ENCODE peak calls at places on chromosomes 16 and 17, in four cellular contexts. One of them, this sample, is unnamed.

GRCh38 chr16:59192551-59193199 is 458.6 kb upstream of the GOT2 start:
- DNase-seq in HepG2: peak
- DNase-seq in HCT116: no peak
- DNase-seq in effector memory CD4-positive, alpha-beta T cell: no peak
- DNase-seq in this sample: peak

GRCh38 chr17:72099919-72100318 is 20.9 kb upstream of the SOX9 start:
- DNase-seq in effector memory CD4-positive, alpha-beta T cell: no peak
- DNase-seq in HCT116: no peak
- DNase-seq in HepG2: no peak
- DNase-seq in this sample: no peak

GRCh38 chr16:25108054-25108453 is 3.5 kb upstream of the LCMT1 start:
- DNase-seq in HCT116: no peak
- DNase-seq in effector memory CD4-positive, alpha-beta T cell: no peak
- DNase-seq in HepG2: peak
- DNase-seq in this sample: peak

GRCh38 chr17:45906927-45907622 is 12.7 kb downstream of the MAPT start:
- DNase-seq in effector memory CD4-positive, alpha-beta T cell: no peak
- DNase-seq in HepG2: no peak
- DNase-seq in HCT116: no peak
- DNase-seq in this sample: no peak

GRCh38 chr16:4244254-4244812 is 2.5 kb upstream of the SRL start:
- DNase-seq in effector memory CD4-positive, alpha-beta T cell: no peak
- DNase-seq in HCT116: no peak
- DNase-seq in HepG2: no peak
- DNase-seq in this sample: peak

GRCh38 chr16:28189237-28189636 is 22.5 kb downstream of the XPO6 start:
- DNase-seq in HepG2: no peak
- DNase-seq in HCT116: no peak
- DNase-seq in effector memory CD4-positive, alpha-beta T cell: no peak
- DNase-seq in this sample: peak

GRCh38 chr17:38925263-38925995 is at the start of gene LASP1NB:
- DNase-seq in HCT116: no peak
- DNase-seq in HepG2: no peak
- DNase-seq in effector memory CD4-positive, alpha-beta T cell: no peak
- DNase-seq in this sample: peak

GRCh38 chr16:77767826-77768225 is 20.5 kb upstream of the VAT1L start:
- DNase-seq in effector memory CD4-positive, alpha-beta T cell: no peak
- DNase-seq in HepG2: no peak
- DNase-seq in HCT116: no peak
- DNase-seq in this sample: no peak

GRCh38 chr17:59837362-59838195 is 55.2 kb downstream of the TUBD1 start:
- DNase-seq in HepG2: peak
- DNase-seq in effector memory CD4-positive, alpha-beta T cell: peak
- DNase-seq in HCT116: peak
- DNase-seq in this sample: peak

GRCh38 chr16:75099738-75100615 is 16.6 kb downstream of the LDHD start:
- DNase-seq in HepG2: no peak
- DNase-seq in HCT116: no peak
- DNase-seq in effector memory CD4-positive, alpha-beta T cell: no peak
- DNase-seq in this sample: no peak

GRCh38 chr17:78583091-78583490 is 5.9 kb upstream of the DNAH17 start:
- DNase-seq in effector memory CD4-positive, alpha-beta T cell: no peak
- DNase-seq in HepG2: no peak
- DNase-seq in HCT116: peak
- DNase-seq in this sample: peak

GRCh38 chr17:42287305-42288077 is 807 bp upstream of the STAT5A start:
- DNase-seq in effector memory CD4-positive, alpha-beta T cell: no peak
- DNase-seq in HepG2: no peak
- DNase-seq in HCT116: no peak
- DNase-seq in this sample: no peak

GRCh38 chr17:8462564-8462963 is 26.9 kb downstream of the NDEL1 start:
- DNase-seq in HepG2: no peak
- DNase-seq in effector memory CD4-positive, alpha-beta T cell: no peak
- DNase-seq in HCT116: no peak
- DNase-seq in this sample: no peak

GRCh38 chr16:25699069-25699468 is 7.3 kb downstream of the HS3ST4 start:
- DNase-seq in HCT116: no peak
- DNase-seq in effector memory CD4-positive, alpha-beta T cell: no peak
- DNase-seq in HepG2: no peak
- DNase-seq in this sample: no peak

GRCh38 chr17:2084766-2085647 is 30.1 kb downstream of the HIC1 start:
- DNase-seq in HCT116: no peak
- DNase-seq in HepG2: peak
- DNase-seq in effector memory CD4-positive, alpha-beta T cell: no peak
- DNase-seq in this sample: peak

GRCh38 chr16:12747261-12747660 is 56.4 kb downstream of the CPPED1 start:
- DNase-seq in HepG2: no peak
- DNase-seq in HCT116: no peak
- DNase-seq in effector memory CD4-positive, alpha-beta T cell: no peak
- DNase-seq in this sample: no peak

GRCh38 chr17:49680314-49680713 is 2.4 kb upstream of the SPOP start:
- DNase-seq in effector memory CD4-positive, alpha-beta T cell: no peak
- DNase-seq in HCT116: no peak
- DNase-seq in HepG2: no peak
- DNase-seq in this sample: no peak

GRCh38 chr17:33521784-33522183 is 228.7 kb upstream of the ASIC2 start:
- DNase-seq in HCT116: no peak
- DNase-seq in HepG2: no peak
- DNase-seq in effector memory CD4-positive, alpha-beta T cell: no peak
- DNase-seq in this sample: peak

GRCh38 chr17:17384961-17385360 is 81.8 kb downstream of the NT5M start:
- DNase-seq in HCT116: no peak
- DNase-seq in effector memory CD4-positive, alpha-beta T cell: no peak
- DNase-seq in HepG2: no peak
- DNase-seq in this sample: no peak

GRCh38 chr16:17509194-17509593 is 38.4 kb upstream of the XYLT1 start:
- DNase-seq in HCT116: no peak
- DNase-seq in effector memory CD4-positive, alpha-beta T cell: no peak
- DNase-seq in HepG2: no peak
- DNase-seq in this sample: no peak

GRCh38 chr16:17508303-17508702 is 37.5 kb upstream of the XYLT1 start:
- DNase-seq in effector memory CD4-positive, alpha-beta T cell: no peak
- DNase-seq in HCT116: no peak
- DNase-seq in HepG2: no peak
- DNase-seq in this sample: no peak

GRCh38 chr16:17510532-17510931 is 39.8 kb upstream of the XYLT1 start:
- DNase-seq in effector memory CD4-positive, alpha-beta T cell: no peak
- DNase-seq in HepG2: no peak
- DNase-seq in HCT116: no peak
- DNase-seq in this sample: no peak

GRCh38 chr16:17512636-17513220 is 42.0 kb upstream of the XYLT1 start:
- DNase-seq in HCT116: no peak
- DNase-seq in effector memory CD4-positive, alpha-beta T cell: no peak
- DNase-seq in HepG2: no peak
- DNase-seq in this sample: no peak

GRCh38 chr16:17511340-17511739 is 40.6 kb upstream of the XYLT1 start:
- DNase-seq in effector memory CD4-positive, alpha-beta T cell: no peak
- DNase-seq in HepG2: no peak
- DNase-seq in HCT116: no peak
- DNase-seq in this sample: no peak
- H3K4me3 ChIP-seq in effector memory CD4-positive, alpha-beta T cell: no peak
- H3K4me3 ChIP-seq in HepG2: no peak
- H3K4me3 ChIP-seq in HCT116: no peak
- H3K4me3 ChIP-seq in this sample: no peak

GRCh38 chr17:73156887-73157870 is 7.6 kb upstream of the SSTR2 start:
- DNase-seq in effector memory CD4-positive, alpha-beta T cell: no peak
- DNase-seq in HepG2: no peak
- DNase-seq in HCT116: no peak
- DNase-seq in this sample: peak
- H3K4me3 ChIP-seq in effector memory CD4-positive, alpha-beta T cell: no peak
- H3K4me3 ChIP-seq in HepG2: no peak
- H3K4me3 ChIP-seq in HCT116: no peak
- H3K4me3 ChIP-seq in this sample: no peak

GRCh38 chr17:68246271-68247028 is 1.4 kb upstream of the AMZ2 start:
- DNase-seq in effector memory CD4-positive, alpha-beta T cell: no peak
- DNase-seq in HepG2: no peak
- DNase-seq in HCT116: no peak
- DNase-seq in this sample: no peak
- H3K4me3 ChIP-seq in effector memory CD4-positive, alpha-beta T cell: peak
- H3K4me3 ChIP-seq in HepG2: no peak
- H3K4me3 ChIP-seq in HCT116: peak
- H3K4me3 ChIP-seq in this sample: no peak

GRCh38 chr16:7404217-7404616 is 71.6 kb downstream of the RBFOX1 start:
- DNase-seq in HCT116: no peak
- DNase-seq in effector memory CD4-positive, alpha-beta T cell: no peak
- DNase-seq in HepG2: no peak
- DNase-seq in this sample: no peak

GRCh38 chr16:7405166-7405565 is 72.5 kb downstream of the RBFOX1 start:
- DNase-seq in effector memory CD4-positive, alpha-beta T cell: no peak
- DNase-seq in HCT116: no peak
- DNase-seq in HepG2: peak
- DNase-seq in this sample: no peak

GRCh38 chr16:7408700-7409340 is 76.2 kb downstream of the RBFOX1 start:
- DNase-seq in effector memory CD4-positive, alpha-beta T cell: no peak
- DNase-seq in HepG2: no peak
- DNase-seq in HCT116: no peak
- DNase-seq in this sample: no peak
- H3K4me3 ChIP-seq in effector memory CD4-positive, alpha-beta T cell: no peak
- H3K4me3 ChIP-seq in HepG2: no peak
- H3K4me3 ChIP-seq in HCT116: no peak
- H3K4me3 ChIP-seq in this sample: no peak

DNA sequence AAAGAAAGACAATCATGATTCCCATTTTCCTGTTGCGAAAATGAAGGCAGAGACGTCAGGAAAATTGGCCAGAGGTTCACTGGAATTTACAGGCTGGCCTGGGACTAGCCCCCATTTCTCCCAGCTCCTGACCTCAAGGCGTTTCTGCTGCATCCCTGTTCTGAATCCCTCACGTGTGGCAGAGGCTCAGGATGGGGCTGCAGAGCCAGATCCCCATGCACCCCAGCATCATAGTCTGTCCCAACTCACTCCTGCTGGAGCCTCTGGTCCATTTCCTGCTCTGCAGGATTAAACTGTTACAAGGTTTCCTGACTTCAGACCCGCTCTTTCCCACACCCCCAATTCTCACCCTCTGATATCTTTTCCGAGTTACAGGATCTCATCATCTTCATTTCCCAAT is 2.9 kb downstream of the GPRC5B start:
- DNase-seq in effector memory CD4-positive, alpha-beta T cell: no peak
- DNase-seq in HepG2: no peak
- DNase-seq in HCT116: no peak
- DNase-seq in this sample: no peak
- H3K4me3 ChIP-seq in effector memory CD4-positive, alpha-beta T cell: no peak
- H3K4me3 ChIP-seq in HepG2: no peak
- H3K4me3 ChIP-seq in HCT116: no peak
- H3K4me3 ChIP-seq in this sample: no peak

DNA sequence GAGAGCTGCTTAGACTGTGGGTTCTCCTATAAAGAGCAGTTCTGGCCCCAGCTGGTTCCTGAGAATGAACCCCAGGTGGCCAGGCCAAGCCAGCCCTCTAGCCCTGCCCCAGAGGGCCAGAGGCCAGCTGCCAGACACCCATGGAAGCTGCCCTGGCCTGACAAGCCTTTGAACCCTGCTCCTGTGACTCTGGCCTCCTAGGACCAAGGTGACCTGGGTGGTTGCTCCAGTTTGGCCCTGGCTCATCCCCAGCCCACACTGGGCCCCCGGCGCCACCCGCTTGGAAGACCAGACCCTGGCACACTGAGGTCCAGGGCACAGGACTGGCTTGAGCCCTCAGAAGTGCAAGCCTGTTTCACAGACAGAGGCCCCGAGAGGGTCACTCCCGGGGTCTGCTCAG is 6.8 kb upstream of the KCNJ12 start:
- DNase-seq in HepG2: no peak
- DNase-seq in HCT116: no peak
- DNase-seq in effector memory CD4-positive, alpha-beta T cell: no peak
- DNase-seq in this sample: no peak
- H3K4me3 ChIP-seq in HepG2: no peak
- H3K4me3 ChIP-seq in HCT116: no peak
- H3K4me3 ChIP-seq in effector memory CD4-positive, alpha-beta T cell: no peak
- H3K4me3 ChIP-seq in this sample: no peak

GRCh38 chr17:11240841-11241610 is at the start of gene SHISA6:
- DNase-seq in HCT116: no peak
- DNase-seq in effector memory CD4-positive, alpha-beta T cell: no peak
- DNase-seq in HepG2: no peak
- DNase-seq in this sample: no peak
- H3K4me3 ChIP-seq in HCT116: no peak
- H3K4me3 ChIP-seq in effector memory CD4-positive, alpha-beta T cell: no peak
- H3K4me3 ChIP-seq in HepG2: no peak
- H3K4me3 ChIP-seq in this sample: no peak

GRCh38 chr17:63250830-63251229 is 195.3 kb downstream of the CYB561 start:
- DNase-seq in HCT116: no peak
- DNase-seq in effector memory CD4-positive, alpha-beta T cell: no peak
- DNase-seq in HepG2: no peak
- DNase-seq in this sample: peak

GRCh38 chr17:63247706-63248105 is 198.4 kb downstream of the CYB561 start:
- DNase-seq in effector memory CD4-positive, alpha-beta T cell: no peak
- DNase-seq in HCT116: no peak
- DNase-seq in HepG2: no peak
- DNase-seq in this sample: peak

GRCh38 chr17:63246344-63246743 is 199.8 kb downstream of the CYB561 start:
- DNase-seq in HCT116: no peak
- DNase-seq in HepG2: no peak
- DNase-seq in effector memory CD4-positive, alpha-beta T cell: no peak
- DNase-seq in this sample: no peak

DNA sequence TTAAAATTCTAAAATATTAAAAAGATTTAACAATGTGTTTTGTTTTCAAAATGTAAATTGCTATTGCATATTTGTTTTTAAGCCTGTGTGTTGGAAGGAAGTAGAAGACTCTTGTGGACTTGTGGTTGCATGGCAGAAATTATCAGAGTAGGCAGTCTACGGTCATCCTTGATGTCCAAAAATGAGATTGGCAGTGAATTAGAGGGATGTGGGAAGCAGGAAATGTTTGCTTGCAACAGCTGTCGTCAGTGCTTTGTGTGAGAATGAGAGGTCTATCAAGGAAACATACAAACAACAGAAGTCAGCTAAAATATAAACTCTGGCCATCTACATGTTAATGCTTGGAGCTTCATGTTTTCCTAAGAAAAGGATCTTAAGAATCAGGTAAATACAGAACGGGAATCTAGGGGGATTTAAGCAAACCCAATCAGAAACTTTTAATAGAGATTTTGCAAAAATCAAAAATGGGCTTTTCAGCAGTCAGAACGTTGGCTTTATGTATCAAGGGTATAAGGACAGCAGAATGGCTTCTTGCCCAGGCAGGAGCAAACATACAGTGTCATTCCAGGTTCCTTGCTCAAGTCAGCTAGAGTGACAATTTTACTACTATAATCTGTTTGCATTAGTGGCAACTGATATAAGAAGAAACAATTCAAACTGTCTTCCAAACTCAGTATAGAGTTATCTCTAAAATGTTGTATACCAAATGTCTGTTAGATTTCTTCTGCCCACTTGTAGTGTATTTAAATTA is 196.7 kb downstream of the CYB561 start:
- DNase-seq in HepG2: no peak
- DNase-seq in HCT116: no peak
- DNase-seq in effector memory CD4-positive, alpha-beta T cell: no peak
- DNase-seq in this sample: peak
- H3K4me3 ChIP-seq in HepG2: no peak
- H3K4me3 ChIP-seq in HCT116: no peak
- H3K4me3 ChIP-seq in effector memory CD4-positive, alpha-beta T cell: no peak
- H3K4me3 ChIP-seq in this sample: no peak

GRCh38 chr17:61410100-61410551 is 10.5 kb downstream of the TBX2 start:
- DNase-seq in HepG2: no peak
- DNase-seq in HCT116: no peak
- DNase-seq in effector memory CD4-positive, alpha-beta T cell: no peak
- DNase-seq in this sample: no peak
- H3K4me3 ChIP-seq in HepG2: peak
- H3K4me3 ChIP-seq in HCT116: peak
- H3K4me3 ChIP-seq in effector memory CD4-positive, alpha-beta T cell: peak
- H3K4me3 ChIP-seq in this sample: no peak